ENCODE peak calls at places on chromosome 4, in four cellular contexts. L is psoas muscle, O is right atrium auricular region, H is HFF-Myc. G is an unnamed sample.

GRCh38 chr4:1374706-1375045 is 27.7 kb downstream of the UVSSA start:
- DNase-seq in L (no peak), O (no peak), H (no peak), G (no peak)

GRCh38 chr4:40334591-40335507 is at the start of gene CHRNA9:
- DNase-seq in L (no peak), O (no peak), H (no peak), G (no peak)

GRCh38 chr4:55736605-55737183 is 82.9 kb upstream of the EXOC1L start:
- DNase-seq in L (no peak), O (no peak), H (no peak), G (no peak)

GRCh38 chr4:75940692-75941253 is at the start of gene NAAA:
- DNase-seq in L (peak), O (peak), H (no peak), G (no peak)

GRCh38 chr4:54902261-54902660 is 223.1 kb downstream of the KDR start:
- DNase-seq in L (no peak), O (no peak), H (no peak), G (no peak)

GRCh38 chr4:1727117-1728031 is 6.1 kb downstream of the TACC3 start:
- DNase-seq in L (peak), O (peak), H (peak), G (no peak)

GRCh38 chr4:84708406-84709135 is 125.6 kb downstream of the CDS1 start:
- DNase-seq in L (no peak), O (no peak), H (no peak), G (no peak)

GRCh38 chr4:5044341-5044740 is 6.9 kb upstream of the STK32B start:
- DNase-seq in L (no peak), O (peak), H (no peak), G (no peak)

GRCh38 chr4:82891728-82892466 is 944 bp upstream of the SEC31A start:
- DNase-seq in L (no peak), O (no peak), H (no peak), G (no peak)

GRCh38 chr4:188779586-188779985 is 640.3 kb downstream of the TRIML1 start:
- DNase-seq in L (no peak), O (no peak), H (no peak), G (no peak)